ENCODE peak calls at places on chromosomes 16 and 17, in five cellular contexts. One of them, this sample, is unnamed.

GRCh38 chr17:73554498-73554897 is 89.7 kb downstream of the SDK2 start:
- DNase-seq in SK-N-SH: no peak
- DNase-seq in IMR-90: no peak
- DNase-seq in GM12878: no peak
- DNase-seq in K562: no peak
- DNase-seq in this sample: no peak

GRCh38 chr17:61970030-61970429 is 42.2 kb upstream of the INTS2 start:
- DNase-seq in SK-N-SH: no peak
- DNase-seq in IMR-90: no peak
- DNase-seq in GM12878: no peak
- DNase-seq in K562: no peak
- DNase-seq in this sample: no peak

GRCh38 chr16:23103603-23104002 is 45.6 kb downstream of the USP31 start:
- DNase-seq in SK-N-SH: no peak
- DNase-seq in IMR-90: no peak
- DNase-seq in GM12878: no peak
- DNase-seq in K562: no peak
- DNase-seq in this sample: no peak

GRCh38 chr16:15653227-15653626 is 3.2 kb downstream of the NDE1 start:
- DNase-seq in SK-N-SH: no peak
- DNase-seq in IMR-90: peak
- DNase-seq in GM12878: no peak
- DNase-seq in K562: no peak
- DNase-seq in this sample: peak

GRCh38 chr17:45935710-45936509 is 41.6 kb downstream of the MAPT start:
- DNase-seq in SK-N-SH: no peak
- DNase-seq in IMR-90: no peak
- DNase-seq in GM12878: no peak
- DNase-seq in K562: no peak
- DNase-seq in this sample: peak

GRCh38 chr16:17299790-17300189 is 171.0 kb downstream of the XYLT1 start:
- DNase-seq in SK-N-SH: no peak
- DNase-seq in IMR-90: no peak
- DNase-seq in GM12878: no peak
- DNase-seq in K562: no peak
- DNase-seq in this sample: no peak

GRCh38 chr17:55962931-55963378 is 190.3 kb upstream of the ANKFN1 start:
- DNase-seq in SK-N-SH: no peak
- DNase-seq in IMR-90: no peak
- DNase-seq in GM12878: no peak
- DNase-seq in K562: no peak
- DNase-seq in this sample: no peak

GRCh38 chr16:22693670-22694340 is 120.2 kb upstream of the HS3ST2 start:
- DNase-seq in SK-N-SH: no peak
- DNase-seq in IMR-90: no peak
- DNase-seq in GM12878: no peak
- DNase-seq in K562: no peak
- DNase-seq in this sample: no peak

GRCh38 chr17:4043862-4044261 is 79.6 kb upstream of the ATP2A3 start:
- DNase-seq in SK-N-SH: no peak
- DNase-seq in IMR-90: no peak
- DNase-seq in GM12878: peak
- DNase-seq in K562: no peak
- DNase-seq in this sample: no peak

GRCh38 chr16:75591001-75591852 is 25.0 kb downstream of the GABARAPL2 start:
- DNase-seq in SK-N-SH: peak
- DNase-seq in IMR-90: peak
- DNase-seq in GM12878: no peak
- DNase-seq in K562: peak
- DNase-seq in this sample: no peak

GRCh38 chr16:15907863-15908478 is 19.6 kb upstream of the CEP20 start:
- DNase-seq in SK-N-SH: peak
- DNase-seq in IMR-90: peak
- DNase-seq in GM12878: peak
- DNase-seq in K562: peak
- DNase-seq in this sample: peak

GRCh38 chr17:75875940-75876189 is 2.5 kb downstream of the TRIM47 start:
- DNase-seq in SK-N-SH: peak
- DNase-seq in IMR-90: no peak
- DNase-seq in GM12878: no peak
- DNase-seq in K562: no peak
- DNase-seq in this sample: no peak

GRCh38 chr16:50505714-50506542 is 42.3 kb upstream of the NKD1 start:
- DNase-seq in SK-N-SH: no peak
- DNase-seq in IMR-90: no peak
- DNase-seq in GM12878: no peak
- DNase-seq in K562: no peak
- DNase-seq in this sample: peak

GRCh38 chr17:75601057-75601987 is 13.7 kb downstream of the MYO15B start:
- DNase-seq in SK-N-SH: peak
- DNase-seq in IMR-90: peak
- DNase-seq in GM12878: no peak
- DNase-seq in K562: peak
- DNase-seq in this sample: peak

GRCh38 chr17:48478224-48479013 is 48.4 kb upstream of the SKAP1 start:
- DNase-seq in SK-N-SH: no peak
- DNase-seq in IMR-90: no peak
- DNase-seq in GM12878: peak
- DNase-seq in K562: peak
- DNase-seq in this sample: no peak

GRCh38 chr16:78122774-78123315 is 23.4 kb downstream of the WWOX start:
- DNase-seq in SK-N-SH: peak
- DNase-seq in IMR-90: peak
- DNase-seq in GM12878: no peak
- DNase-seq in K562: peak
- DNase-seq in this sample: peak

GRCh38 chr17:83079766-83080616 is 582 bp downstream of the METRNL start:
- DNase-seq in SK-N-SH: peak
- DNase-seq in IMR-90: no peak
- DNase-seq in GM12878: no peak
- DNase-seq in K562: no peak
- DNase-seq in this sample: no peak

GRCh38 chr16:49638696-49639629 is 216.9 kb downstream of the ZNF423 start:
- DNase-seq in SK-N-SH: peak
- DNase-seq in IMR-90: peak
- DNase-seq in GM12878: no peak
- DNase-seq in K562: no peak
- DNase-seq in this sample: no peak

GRCh38 chr17:4666296-4666695 is 24.8 kb upstream of the ALOX15 start:
- DNase-seq in SK-N-SH: no peak
- DNase-seq in IMR-90: peak
- DNase-seq in GM12878: no peak
- DNase-seq in K562: no peak
- DNase-seq in this sample: no peak

GRCh38 chr17:36722121-36722902 is 120.9 kb downstream of the MRM1 start:
- DNase-seq in SK-N-SH: no peak
- DNase-seq in IMR-90: peak
- DNase-seq in GM12878: no peak
- DNase-seq in K562: peak
- DNase-seq in this sample: no peak

GRCh38 chr16:1763521-1764511 is 7.5 kb downstream of the NME3 start:
- DNase-seq in SK-N-SH: peak
- DNase-seq in IMR-90: no peak
- DNase-seq in GM12878: no peak
- DNase-seq in K562: peak
- DNase-seq in this sample: no peak

GRCh38 chr16:1335211-1335971 is 1.9 kb downstream of the BAIAP3 start:
- DNase-seq in SK-N-SH: no peak
- DNase-seq in IMR-90: no peak
- DNase-seq in GM12878: no peak
- DNase-seq in K562: no peak
- DNase-seq in this sample: no peak

GRCh38 chr17:78148286-78149016 is 2.3 kb downstream of the C17orf99 start:
- DNase-seq in SK-N-SH: no peak
- DNase-seq in IMR-90: no peak
- DNase-seq in GM12878: no peak
- DNase-seq in K562: no peak
- DNase-seq in this sample: peak

GRCh38 chr16:50276801-50277560 is 10.6 kb downstream of the ADCY7 start:
- DNase-seq in SK-N-SH: no peak
- DNase-seq in IMR-90: no peak
- DNase-seq in GM12878: no peak
- DNase-seq in K562: no peak
- DNase-seq in this sample: peak

GRCh38 chr16:64478258-64478906 is 643.5 kb downstream of the CDH11 start:
- DNase-seq in SK-N-SH: no peak
- DNase-seq in IMR-90: peak
- DNase-seq in GM12878: no peak
- DNase-seq in K562: no peak
- DNase-seq in this sample: peak

GRCh38 chr17:42111265-42111636 is 1.3 kb downstream of the DHX58 start:
- DNase-seq in SK-N-SH: peak
- DNase-seq in IMR-90: no peak
- DNase-seq in GM12878: no peak
- DNase-seq in K562: no peak
- DNase-seq in this sample: no peak

GRCh38 chr17:29929544-29930398 is at the start of gene SSH2:
- DNase-seq in SK-N-SH: peak
- DNase-seq in IMR-90: peak
- DNase-seq in GM12878: peak
- DNase-seq in K562: peak
- DNase-seq in this sample: peak
- TF ChIP-seq MXI1 in SK-N-SH: peak
- TF ChIP-seq MXI1 in IMR-90: peak
- TF ChIP-seq MXI1 in GM12878: peak
- TF ChIP-seq MXI1 in K562: no peak
- TF ChIP-seq MXI1 in this sample: peak

GRCh38 chr17:79182176-79183160 is 107.8 kb downstream of the ENGASE start:
- DNase-seq in SK-N-SH: no peak
- DNase-seq in IMR-90: no peak
- DNase-seq in GM12878: no peak
- DNase-seq in K562: no peak
- DNase-seq in this sample: no peak

GRCh38 chr17:79177877-79178276 is 103.3 kb downstream of the ENGASE start:
- DNase-seq in SK-N-SH: no peak
- DNase-seq in IMR-90: no peak
- DNase-seq in GM12878: no peak
- DNase-seq in K562: no peak
- DNase-seq in this sample: no peak

GRCh38 chr17:79180358-79181005 is 105.9 kb downstream of the ENGASE start:
- DNase-seq in SK-N-SH: no peak
- DNase-seq in IMR-90: no peak
- DNase-seq in GM12878: no peak
- DNase-seq in K562: no peak
- DNase-seq in this sample: no peak

GRCh38 chr17:79176792-79177601 is 102.4 kb downstream of the ENGASE start:
- DNase-seq in SK-N-SH: no peak
- DNase-seq in IMR-90: no peak
- DNase-seq in GM12878: no peak
- DNase-seq in K562: no peak
- DNase-seq in this sample: no peak

GRCh38 chr17:79179334-79179733 is 104.7 kb downstream of the ENGASE start:
- DNase-seq in SK-N-SH: no peak
- DNase-seq in IMR-90: no peak
- DNase-seq in GM12878: no peak
- DNase-seq in K562: no peak
- DNase-seq in this sample: no peak
- TF ChIP-seq MXI1 in SK-N-SH: no peak
- TF ChIP-seq MXI1 in IMR-90: no peak
- TF ChIP-seq MXI1 in GM12878: no peak
- TF ChIP-seq MXI1 in K562: no peak
- TF ChIP-seq MXI1 in this sample: no peak

GRCh38 chr17:29495011-29495410 is 71.8 kb downstream of the ABHD15 start:
- DNase-seq in SK-N-SH: no peak
- DNase-seq in IMR-90: peak
- DNase-seq in GM12878: no peak
- DNase-seq in K562: no peak
- DNase-seq in this sample: no peak
- TF ChIP-seq MXI1 in SK-N-SH: no peak
- TF ChIP-seq MXI1 in IMR-90: no peak
- TF ChIP-seq MXI1 in GM12878: no peak
- TF ChIP-seq MXI1 in K562: no peak
- TF ChIP-seq MXI1 in this sample: no peak

DNA sequence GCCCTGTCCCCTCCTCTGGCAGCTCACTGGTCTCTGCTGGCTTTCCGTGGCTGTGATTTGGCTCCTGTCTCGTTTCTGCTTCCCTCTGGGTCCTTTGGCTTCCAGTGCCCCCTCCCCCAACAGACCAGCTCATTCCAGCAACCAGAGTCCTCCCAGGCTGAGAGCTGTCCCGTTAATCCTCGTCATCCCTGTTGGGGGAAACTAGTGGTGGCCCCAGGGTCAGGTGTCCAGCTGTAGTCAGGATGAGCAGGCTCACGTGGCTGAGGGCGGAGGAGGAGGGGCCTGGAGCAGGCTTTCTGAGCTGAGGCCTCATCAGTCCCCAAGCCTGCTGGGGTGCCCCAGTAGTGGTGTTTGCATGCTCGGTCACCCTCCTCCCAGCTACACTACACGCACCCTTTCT is 10.7 kb upstream of the CBX4 start:
- DNase-seq in SK-N-SH: no peak
- DNase-seq in IMR-90: no peak
- DNase-seq in GM12878: no peak
- DNase-seq in K562: no peak
- DNase-seq in this sample: peak
- TF ChIP-seq MXI1 in SK-N-SH: no peak
- TF ChIP-seq MXI1 in IMR-90: no peak
- TF ChIP-seq MXI1 in GM12878: no peak
- TF ChIP-seq MXI1 in K562: no peak
- TF ChIP-seq MXI1 in this sample: no peak

GRCh38 chr17:33115957-33116680 is 124.5 kb downstream of the SPACA3 start:
- DNase-seq in SK-N-SH: peak
- DNase-seq in IMR-90: no peak
- DNase-seq in GM12878: no peak
- DNase-seq in K562: no peak
- DNase-seq in this sample: no peak
- TF ChIP-seq MXI1 in SK-N-SH: no peak
- TF ChIP-seq MXI1 in IMR-90: no peak
- TF ChIP-seq MXI1 in GM12878: no peak
- TF ChIP-seq MXI1 in K562: no peak
- TF ChIP-seq MXI1 in this sample: no peak

GRCh38 chr16:87819282-87819681 is 50.0 kb downstream of the SLC7A5 start:
- DNase-seq in SK-N-SH: no peak
- DNase-seq in IMR-90: no peak
- DNase-seq in GM12878: no peak
- DNase-seq in K562: no peak
- DNase-seq in this sample: no peak
- TF ChIP-seq MXI1 in SK-N-SH: no peak
- TF ChIP-seq MXI1 in IMR-90: no peak
- TF ChIP-seq MXI1 in GM12878: no peak
- TF ChIP-seq MXI1 in K562: no peak
- TF ChIP-seq MXI1 in this sample: no peak

This sample was measured in HepG2.